ENCODE peak calls at places on chromosomes 5 and 9, in four cellular contexts. One of them, this sample, is unnamed.

GRCh38 chr9:129938291-129938979 is 103.2 kb downstream of the USP20 start:
- DNase-seq in cardiac fibroblast: peak; percentile 67
- DNase-seq in renal cortical epithelial cell: no peak
- DNase-seq in GM04503: peak; percentile 78
- DNase-seq in this sample: peak; percentile 56

GRCh38 chr9:133237271-133237731 is 28.3 kb upstream of the OBP2B start:
- DNase-seq in renal cortical epithelial cell: no peak
- DNase-seq in cardiac fibroblast: peak; percentile 95
- DNase-seq in GM04503: peak; percentile 21
- DNase-seq in this sample: no peak

GRCh38 chr5:116573617-116574431 is 799 bp downstream of the SEMA6A start:
- DNase-seq in GM04503: no peak
- DNase-seq in cardiac fibroblast: peak; percentile 32
- DNase-seq in renal cortical epithelial cell: no peak
- DNase-seq in this sample: no peak

GRCh38 chr5:37657046-37657445 is 182.8 kb downstream of the GDNF start:
- DNase-seq in cardiac fibroblast: no peak
- DNase-seq in renal cortical epithelial cell: no peak
- DNase-seq in GM04503: no peak
- DNase-seq in this sample: no peak

GRCh38 chr9:28001096-28001495 is 427.8 kb upstream of the C9orf72 start:
- DNase-seq in renal cortical epithelial cell: peak; percentile 43
- DNase-seq in GM04503: no peak
- DNase-seq in cardiac fibroblast: no peak
- DNase-seq in this sample: no peak

GRCh38 chr5:149938791-149939358 is 5.7 kb downstream of the PDE6A start:
- DNase-seq in cardiac fibroblast: peak; percentile 97
- DNase-seq in GM04503: peak; percentile 58
- DNase-seq in renal cortical epithelial cell: peak; percentile 97
- DNase-seq in this sample: peak; percentile 37

GRCh38 chr5:79269733-79270166 is 33.8 kb downstream of the JMY start:
- DNase-seq in cardiac fibroblast: no peak
- DNase-seq in renal cortical epithelial cell: peak; percentile 3
- DNase-seq in GM04503: no peak
- DNase-seq in this sample: no peak

GRCh38 chr5:16508730-16509531 is 43.3 kb upstream of the ZNF622 start:
- DNase-seq in renal cortical epithelial cell: peak; percentile 85
- DNase-seq in GM04503: no peak
- DNase-seq in cardiac fibroblast: peak; percentile 59
- DNase-seq in this sample: no peak

GRCh38 chr5:173771058-173771742 is 116.9 kb upstream of the CPEB4 start:
- DNase-seq in cardiac fibroblast: no peak
- DNase-seq in renal cortical epithelial cell: peak; percentile 53
- DNase-seq in GM04503: no peak
- DNase-seq in this sample: no peak

GRCh38 chr5:158820891-158821290 is 278.8 kb downstream of the EBF1 start:
- DNase-seq in GM04503: no peak
- DNase-seq in cardiac fibroblast: no peak
- DNase-seq in renal cortical epithelial cell: no peak
- DNase-seq in this sample: no peak

GRCh38 chr5:73796164-73797141 is 170.5 kb downstream of the ARHGEF28 start:
- DNase-seq in renal cortical epithelial cell: peak; percentile 98
- DNase-seq in cardiac fibroblast: peak; percentile 99
- DNase-seq in GM04503: peak; percentile 90
- DNase-seq in this sample: peak; percentile 72

GRCh38 chr9:121326130-121326838 is 43.8 kb downstream of the STOM start:
- DNase-seq in cardiac fibroblast: peak; percentile 97
- DNase-seq in GM04503: peak; percentile 89
- DNase-seq in renal cortical epithelial cell: no peak
- DNase-seq in this sample: peak; percentile 81

GRCh38 chr9:38024036-38024681 is 44.9 kb downstream of the SHB start:
- DNase-seq in cardiac fibroblast: peak; percentile 74
- DNase-seq in renal cortical epithelial cell: peak; percentile 62
- DNase-seq in GM04503: no peak
- DNase-seq in this sample: no peak

GRCh38 chr9:117266855-117267497 is 147.9 kb downstream of the ASTN2 start:
- DNase-seq in renal cortical epithelial cell: no peak
- DNase-seq in cardiac fibroblast: no peak
- DNase-seq in GM04503: no peak
- DNase-seq in this sample: no peak

GRCh38 chr9:92807757-92808725 is 43.4 kb upstream of the BICD2 start:
- DNase-seq in GM04503: no peak
- DNase-seq in cardiac fibroblast: no peak
- DNase-seq in renal cortical epithelial cell: no peak
- DNase-seq in this sample: no peak

GRCh38 chr5:113043491-113043931 is 66.9 kb downstream of the DCP2 start:
- DNase-seq in renal cortical epithelial cell: no peak
- DNase-seq in cardiac fibroblast: peak; percentile 32
- DNase-seq in GM04503: no peak
- DNase-seq in this sample: no peak

GRCh38 chr5:154179846-154180710 is 10.5 kb upstream of the GALNT10 start:
- DNase-seq in renal cortical epithelial cell: peak; percentile 68
- DNase-seq in cardiac fibroblast: peak; percentile 73
- DNase-seq in GM04503: no peak
- DNase-seq in this sample: peak; percentile 37

GRCh38 chr5:176151286-176151685 is 86.9 kb upstream of the SIMC1 start:
- DNase-seq in cardiac fibroblast: peak; percentile 28
- DNase-seq in renal cortical epithelial cell: peak; percentile 34
- DNase-seq in GM04503: no peak
- DNase-seq in this sample: no peak

GRCh38 chr9:16787724-16788123 is 82.7 kb downstream of the BNC2 start:
- DNase-seq in cardiac fibroblast: peak; percentile 72
- DNase-seq in GM04503: no peak
- DNase-seq in renal cortical epithelial cell: no peak
- DNase-seq in this sample: no peak

GRCh38 chr5:90494043-90494442 is 19.4 kb downstream of the POLR3G start:
- DNase-seq in GM04503: no peak
- DNase-seq in renal cortical epithelial cell: no peak
- DNase-seq in cardiac fibroblast: no peak
- DNase-seq in this sample: no peak

GRCh38 chr9:99731950-99732349 is 89.7 kb upstream of the NR4A3 start:
- DNase-seq in GM04503: no peak
- DNase-seq in renal cortical epithelial cell: no peak
- DNase-seq in cardiac fibroblast: no peak
- DNase-seq in this sample: no peak

GRCh38 chr5:108149369-108149768 is 232.5 kb downstream of the FBXL17 start:
- DNase-seq in cardiac fibroblast: no peak
- DNase-seq in renal cortical epithelial cell: no peak
- DNase-seq in GM04503: no peak
- DNase-seq in this sample: no peak

GRCh38 chr9:73009649-73010288 is 56.9 kb upstream of the ALDH1A1 start:
- DNase-seq in renal cortical epithelial cell: no peak
- DNase-seq in cardiac fibroblast: no peak
- DNase-seq in GM04503: no peak
- DNase-seq in this sample: no peak

GRCh38 chr9:35749515-35750255 is 598 bp downstream of the RGP1 start:
- DNase-seq in renal cortical epithelial cell: no peak
- DNase-seq in cardiac fibroblast: no peak
- DNase-seq in GM04503: no peak
- DNase-seq in this sample: no peak

GRCh38 chr5:157132302-157132612 is 10.4 kb downstream of the MED7 start:
- DNase-seq in GM04503: no peak
- DNase-seq in cardiac fibroblast: no peak
- DNase-seq in renal cortical epithelial cell: no peak
- DNase-seq in this sample: no peak